ENCODE peak calls at places on chromosomes 11 and 22, in seven cellular contexts. L is colonic mucosa, R is fibroblast of the aortic adventitia, N is BJ, Q is lower leg skin, A is endothelial cell, J is PC-3. H is an unnamed sample.

GRCh38 chr22:44753189-44754042 is 1.0 kb downstream of the ARHGAP8 start:
- DNase-seq in R (peak; percentile 88), J (peak; percentile 67), Q (no peak), L (peak; percentile 51), A (no peak), N (no peak), H (no peak)

GRCh38 chr11:1881442-1882264 is 10.0 kb downstream of the PRR33 start:
- DNase-seq in N (no peak), A (peak; percentile 4), L (peak; percentile 20), J (no peak), Q (peak; percentile 87), R (no peak), H (no peak)

GRCh38 chr22:49753276-49753884 is 74.3 kb downstream of the BRD1 start:
- DNase-seq in J (no peak), N (no peak), Q (peak; percentile 75), R (no peak), A (no peak), L (no peak), H (no peak)

GRCh38 chr11:10526974-10527918 is 13.7 kb downstream of the RNF141 start:
- DNase-seq in J (peak; percentile 81), R (no peak), N (no peak), L (no peak), Q (no peak), A (no peak), H (no peak)

GRCh38 chr11:8206251-8207079 is 37.6 kb upstream of the RIC3 start:
- DNase-seq in L (peak; percentile 32), J (no peak), Q (peak; percentile 80), R (peak; percentile 16), N (no peak), A (peak; percentile 72), H (no peak)

GRCh38 chr22:34502821-34503220 is 563.1 kb upstream of the ISX start:
- DNase-seq in Q (no peak), R (no peak), L (no peak), J (no peak), A (no peak), N (no peak), H (no peak)

GRCh38 chr22:12697441-12697840 is 2830.6 kb upstream of the OR11H1 start:
- DNase-seq in A (no peak), L (no peak), Q (no peak), J (no peak), N (no peak), R (no peak), H (no peak)

GRCh38 chr11:64885367-64886286 is 7.2 kb upstream of the EHD1 start:
- DNase-seq in J (peak; percentile 67), Q (no peak), R (peak; percentile 82), N (no peak), A (no peak), L (peak; percentile 37), H (no peak)

GRCh38 chr11:122642472-122642922 is 13.0 kb upstream of the UBASH3B start:
- DNase-seq in R (peak; percentile 94), Q (no peak), L (no peak), J (peak; percentile 98), A (no peak), N (peak; percentile 74), H (no peak)

GRCh38 chr11:46202149-46202548 is 75.3 kb upstream of the CREB3L1 start:
- DNase-seq in R (no peak), J (peak; percentile 47), L (no peak), Q (no peak), N (no peak), A (no peak), H (no peak)

GRCh38 chr11:18739684-18740083 is 13.7 kb upstream of the IGSF22 start:
- DNase-seq in Q (no peak), A (no peak), J (no peak), L (no peak), R (no peak), N (no peak), H (no peak)

GRCh38 chr11:128790200-128790599 is 76.9 kb downstream of the KCNJ1 start:
- DNase-seq in J (peak; percentile 32), Q (no peak), R (no peak), N (no peak), L (no peak), A (no peak), H (no peak)

GRCh38 chr11:110773442-110773841 is 61.2 kb upstream of the ARHGAP20 start:
- DNase-seq in Q (no peak), R (no peak), N (no peak), L (no peak), A (no peak), J (no peak), H (no peak)

GRCh38 chr22:50304528-50305392 is 2.7 kb downstream of the PLXNB2 start:
- DNase-seq in L (peak; percentile 77), J (peak; percentile 66), R (peak; percentile 60), Q (no peak), N (no peak), A (no peak), H (no peak)

GRCh38 chr11:126481303-126481680 is 125.8 kb downstream of the ST3GAL4 start:
- DNase-seq in L (no peak), R (no peak), N (no peak), Q (no peak), J (no peak), A (no peak), H (no peak)

DNA sequence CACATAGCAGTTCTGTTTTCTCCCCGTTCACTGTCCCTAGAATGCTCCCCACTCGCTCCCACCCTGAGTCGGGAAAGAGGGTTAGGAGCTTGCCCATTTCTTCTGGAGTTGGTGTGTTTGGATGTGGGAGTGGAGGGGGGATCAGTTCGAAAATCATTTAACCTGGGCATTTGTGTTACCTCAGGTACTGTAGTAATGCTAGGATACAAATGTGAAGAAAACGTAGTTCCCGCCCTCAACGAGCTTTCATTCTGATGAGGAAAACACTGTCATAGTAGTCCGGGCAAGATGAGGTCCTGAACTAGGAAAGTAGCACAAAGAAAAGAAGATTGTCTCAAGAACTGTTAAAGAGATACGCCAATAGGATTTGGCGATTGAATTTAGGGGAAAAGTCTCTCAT is 539 bp downstream of the SDHD start:
- DNase-seq in N (no peak), R (no peak), A (no peak), J (peak; percentile 8), Q (no peak), L (peak; percentile 20), H (no peak)
- TF ChIP-seq CTCF in N (no peak), R (no peak), A (no peak), J (no peak), Q (no peak), L (no peak), H (no peak)

DNA sequence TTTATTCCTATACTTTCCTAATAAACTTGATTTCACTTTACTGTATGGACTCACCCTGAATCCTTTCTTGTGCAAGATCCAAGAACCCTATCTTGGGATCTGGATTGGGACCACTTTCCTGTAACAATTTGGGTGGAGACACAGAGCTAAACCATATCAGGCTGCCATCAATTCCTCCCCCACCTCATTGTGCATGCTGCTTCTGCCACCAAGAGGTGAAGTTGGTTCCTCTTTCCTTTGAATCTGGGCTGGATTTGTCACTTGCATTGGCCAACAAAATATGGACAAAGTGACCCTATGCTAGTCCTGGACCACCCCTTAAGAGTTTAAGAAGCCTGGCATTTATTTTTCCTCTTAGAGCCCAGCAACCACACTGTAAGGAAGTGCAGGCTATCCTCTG is 39.4 kb upstream of the CEP295 start:
- DNase-seq in R (no peak), A (no peak), N (no peak), L (peak; percentile 26), J (peak; percentile 43), Q (no peak), H (no peak)
- TF ChIP-seq CTCF in R (no peak), A (no peak), N (peak; percentile 6), L (peak; percentile 13), J (peak; percentile 55), Q (no peak), H (no peak)

DNA sequence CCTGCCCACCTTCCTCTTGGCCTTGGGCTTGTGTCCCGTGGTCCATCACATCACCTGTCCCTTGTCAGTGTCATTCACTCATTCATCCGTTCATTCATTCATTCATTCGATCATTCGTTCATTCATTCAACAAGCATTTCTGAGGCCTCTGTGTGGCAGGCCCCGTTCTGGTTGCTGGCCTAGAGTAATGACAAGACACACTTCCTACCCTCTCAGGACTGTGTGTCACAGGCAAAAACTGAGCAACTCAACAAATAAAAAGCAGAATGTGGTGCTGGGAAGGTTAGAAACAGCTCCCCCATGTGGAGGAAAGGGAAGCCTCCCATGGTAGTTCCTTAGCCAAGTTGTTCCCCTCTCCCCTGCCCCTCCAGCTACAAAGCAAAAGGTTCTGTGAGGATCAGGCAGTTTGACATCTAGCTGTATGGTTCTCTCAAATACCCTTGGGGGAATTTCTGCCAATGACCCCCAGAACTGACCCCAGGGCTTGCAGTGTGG is 1.6 kb upstream of the OMP start:
- DNase-seq in J (peak; percentile 68), L (no peak), Q (no peak), A (no peak), N (no peak), R (no peak), H (no peak)
- TF ChIP-seq CTCF in J (peak; percentile 85), L (peak; percentile 24), Q (no peak), A (peak; percentile 53), N (peak; percentile 56), R (peak; percentile 61), H (peak; percentile 27)

GRCh38 chr11:74403607-74404006 is 5.4 kb upstream of the PGM2L1 start:
- DNase-seq in A (no peak), N (no peak), L (no peak), Q (no peak), J (no peak), R (no peak), H (no peak)

GRCh38 chr11:74398244-74399159 is at the start of gene PGM2L1:
- DNase-seq in A (peak; percentile 88), N (peak; percentile 63), J (peak; percentile 97), R (peak; percentile 91), Q (peak; percentile 97), L (peak; percentile 95), H (peak; percentile 90)

DNA sequence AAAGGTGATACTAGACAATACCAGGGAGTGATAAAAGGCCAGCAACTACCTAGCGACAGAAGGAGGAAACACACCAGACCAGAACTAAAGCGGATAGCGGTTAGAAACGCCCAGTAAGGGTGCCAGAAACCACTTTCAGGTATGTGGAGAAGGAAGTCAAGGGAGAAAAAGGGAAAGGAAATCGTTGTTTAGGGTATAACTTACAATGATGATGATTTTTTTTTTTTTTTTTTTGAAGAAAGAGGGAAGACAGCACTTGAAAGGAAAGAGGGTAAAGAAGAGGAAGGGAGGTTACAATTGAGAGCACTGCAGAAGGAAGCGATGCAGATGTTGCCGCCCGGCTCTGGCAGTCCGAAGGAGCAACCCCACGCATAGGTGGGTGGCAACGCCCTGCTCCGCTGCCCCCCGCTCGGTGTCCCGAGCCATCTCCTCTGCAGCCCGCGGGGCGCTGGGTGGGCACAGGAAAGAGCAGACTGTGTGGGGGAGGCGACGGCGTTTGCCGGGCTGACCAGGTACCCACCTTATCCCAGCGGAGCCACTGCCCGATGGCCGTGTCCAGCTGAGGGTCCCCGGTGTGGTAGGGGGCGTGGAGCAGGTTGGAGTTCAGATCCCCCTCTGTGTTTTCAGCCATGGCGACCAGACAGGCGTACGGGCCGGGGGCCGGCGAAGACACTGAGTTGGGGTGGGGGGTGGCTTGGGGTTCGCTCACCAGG is 546 bp downstream of the PGM2L1 start:
- DNase-seq in A (peak; percentile 23), R (no peak), J (peak; percentile 77), N (no peak), L (peak; percentile 68), Q (peak; percentile 84), H (peak; percentile 25)
- TF ChIP-seq CTCF in A (no peak), R (peak; percentile 14), J (no peak), N (peak; percentile 18), L (no peak), Q (no peak), H (no peak)

H was measured in natural killer cell.